ENCODE peak calls at places on chromosomes 16 and 17, in five cellular contexts. L is IMR-90, W is K562, H is H1, I is HepG2. T is an unnamed sample.

GRCh38 chr17:73640691-73641090 is 3.6 kb downstream of the SDK2 start:
- DNase-seq in L (no peak), W (no peak), H (no peak), I (no peak), T (no peak)

GRCh38 chr17:18257268-18257681 is 1.3 kb downstream of the FLII start:
- DNase-seq in L (no peak), W (no peak), H (no peak), I (peak; percentile 26), T (no peak)

GRCh38 chr16:4415538-4416199 is 727 bp downstream of the CORO7 start:
- DNase-seq in L (no peak), W (peak; percentile 71), H (peak; percentile 67), I (peak; percentile 16), T (no peak)

GRCh38 chr16:31274831-31275816 is 15.3 kb downstream of the ITGAM start:
- DNase-seq in L (no peak), W (no peak), H (no peak), I (no peak), T (no peak)

GRCh38 chr17:32356750-32357149 is 6.8 kb downstream of the ZNF207 start:
- DNase-seq in L (no peak), W (no peak), H (no peak), I (no peak), T (no peak)

GRCh38 chr16:48276102-48276501 is 28.8 kb upstream of the ABCC11 start:
- DNase-seq in L (peak; percentile 69), W (no peak), H (no peak), I (peak; percentile 18), T (no peak)

GRCh38 chr16:66731101-66731500 is 20.3 kb downstream of the DYNC1LI2 start:
- DNase-seq in L (no peak), W (no peak), H (no peak), I (no peak), T (no peak)

GRCh38 chr17:67779098-67779672 is 46.1 kb upstream of the BPTF start:
- DNase-seq in L (peak; percentile 61), W (peak; percentile 67), H (peak; percentile 84), I (peak; percentile 74), T (peak; percentile 86)

GRCh38 chr17:41635121-41636097 is 11.0 kb upstream of the KRT17 start:
- DNase-seq in L (no peak), W (no peak), H (no peak), I (no peak), T (no peak)

GRCh38 chr16:31141489-31142108 is 6.1 kb upstream of the PRSS8 start:
- DNase-seq in L (peak; percentile 84), W (no peak), H (no peak), I (no peak), T (no peak)

GRCh38 chr17:81889602-81890001 is 1.8 kb downstream of the ALYREF start:
- DNase-seq in L (no peak), W (peak; percentile 15), H (no peak), I (no peak), T (no peak)
- TF ChIP-seq MAFK in L (no peak), W (no peak), H (no peak), I (no peak), T (no peak)

GRCh38 chr16:89952049-89952448 is 3.5 kb downstream of the DEF8 start:
- DNase-seq in L (no peak), W (no peak), H (no peak), I (no peak), T (no peak)

GRCh38 chr16:89952551-89952950 is 4.0 kb downstream of the DEF8 start:
- DNase-seq in L (no peak), W (no peak), H (no peak), I (no peak), T (no peak)

GRCh38 chr16:89954462-89954861 is 5.9 kb downstream of the DEF8 start:
- DNase-seq in L (no peak), W (no peak), H (no peak), I (no peak), T (no peak)

GRCh38 chr16:89955001-89955685 is 6.6 kb downstream of the DEF8 start:
- DNase-seq in L (no peak), W (no peak), H (no peak), I (no peak), T (no peak)

DNA sequence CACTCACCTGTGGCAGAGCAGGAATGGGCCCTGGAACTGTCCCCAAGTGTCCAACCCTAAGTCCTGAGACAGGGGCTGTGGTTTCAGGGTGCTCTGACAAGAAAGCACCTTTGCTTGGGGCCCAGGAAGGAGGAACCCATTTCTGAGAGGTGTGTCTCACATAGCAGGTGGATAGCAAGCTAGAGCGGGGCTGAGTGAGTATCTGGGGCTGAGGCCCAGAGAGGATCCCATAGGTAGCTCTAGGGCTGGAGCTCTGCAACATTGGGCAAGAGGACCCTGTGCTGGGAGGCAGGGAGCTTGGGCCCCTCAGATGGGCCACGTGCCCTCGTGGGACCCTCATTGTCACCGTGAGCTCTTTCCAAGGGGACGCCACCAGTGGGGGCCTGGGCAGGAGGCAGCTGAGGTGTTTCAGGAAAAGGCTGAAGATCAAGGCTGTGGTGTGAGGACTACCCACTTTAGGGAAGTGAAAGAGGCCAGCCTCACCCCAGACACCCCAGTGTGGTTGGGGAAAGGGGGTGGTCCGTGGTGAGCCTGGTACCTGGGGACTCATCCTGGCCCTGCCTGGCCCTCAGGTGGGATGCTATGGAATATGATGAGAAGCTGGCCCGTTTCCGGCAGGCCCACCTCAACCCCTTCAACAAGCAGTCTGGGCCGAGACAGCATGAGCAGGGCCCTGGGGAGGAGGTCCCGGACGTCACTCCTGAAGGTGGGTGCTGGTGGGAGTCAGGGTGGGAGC is 5.3 kb downstream of the DEF8 start:
- DNase-seq in L (no peak), W (no peak), H (no peak), I (no peak), T (no peak)
- H3K4me1 ChIP-seq in L (peaks cover 6% of the 10 kb centered on the region), W (no peaks in the 10 kb centered on the region), H (peaks cover 1% of the 10 kb centered on the region), I (peaks cover 12% of the 10 kb centered on the region), T (peaks cover 6% of the 10 kb centered on the region)

DNA sequence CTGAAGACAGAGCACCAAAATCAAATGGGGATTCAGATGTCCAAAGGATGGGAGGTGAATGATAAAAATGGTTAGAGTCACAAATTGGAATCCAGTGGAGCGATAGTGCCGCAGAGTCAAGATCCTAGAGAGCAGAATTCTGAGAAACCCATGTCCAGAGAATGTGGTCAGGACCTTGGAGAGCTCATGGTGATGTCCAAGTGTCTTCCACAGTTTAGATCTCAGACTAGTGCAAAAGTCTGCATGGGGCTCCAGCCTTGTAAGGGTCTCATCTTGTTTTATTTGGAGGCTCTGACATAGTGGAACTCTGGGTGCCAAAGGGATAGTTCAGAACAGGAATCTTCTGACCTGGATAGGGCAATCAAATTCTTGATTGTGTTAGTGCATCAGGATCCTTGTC is 245.9 kb upstream of the HSBP1 start:
- DNase-seq in L (peak; percentile 40), W (no peak), H (no peak), I (peak; percentile 13), T (no peak)
- TF ChIP-seq MAFK in L (no peak), W (no peak), H (no peak), I (no peak), T (no peak)

GRCh38 chr17:80268427-80268826 is 7.8 kb downstream of the RNF213 start:
- DNase-seq in L (no peak), W (no peak), H (no peak), I (no peak), T (no peak)
- H3K4me1 ChIP-seq in L (peaks cover 7% of the 10 kb centered on the region), W (peaks cover 2% of the 10 kb centered on the region), H (peaks cover 12% of the 10 kb centered on the region), I (peaks cover 16% of the 10 kb centered on the region), T (peaks cover 9% of the 10 kb centered on the region)

GRCh38 chr17:79844869-79845600 is 5.8 kb upstream of the CBX4 start:
- DNase-seq in L (no peak), W (peak; percentile 84), H (peak; percentile 88), I (peak; percentile 74), T (peak; percentile 58)
- TF ChIP-seq MAFK in L (no peak), W (no peak), H (no peak), I (no peak), T (no peak)

DNA sequence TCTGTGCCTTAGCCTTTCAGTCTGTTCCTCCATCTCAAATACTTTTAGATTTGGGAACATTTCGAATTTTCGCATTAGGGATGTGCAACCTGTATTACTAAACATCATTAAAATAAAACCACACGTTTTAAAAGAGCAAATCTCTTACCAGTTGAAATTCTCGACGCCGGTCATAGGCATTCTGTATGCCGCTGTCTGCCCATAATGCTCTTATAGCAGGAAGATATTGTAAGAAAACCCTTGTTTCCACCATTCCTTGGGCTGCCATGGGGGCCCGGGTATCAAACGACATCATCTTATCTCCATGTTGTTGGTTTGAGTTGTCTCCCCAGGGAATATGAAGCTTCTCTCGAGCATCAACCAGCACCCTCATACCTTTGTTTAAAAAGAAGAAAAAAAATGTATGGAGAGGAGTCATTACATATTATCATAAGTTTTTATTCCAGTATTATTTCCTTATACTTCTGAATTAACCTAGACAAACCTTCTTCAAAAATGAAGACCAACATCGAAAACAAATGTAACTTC is 3.1 kb downstream of the GNA13 start:
- DNase-seq in L (no peak), W (no peak), H (no peak), I (no peak), T (no peak)
- H3K4me1 ChIP-seq in L (peaks cover 10% of the 10 kb centered on the region), W (peaks cover 20% of the 10 kb centered on the region), H (peaks cover 5% of the 10 kb centered on the region), I (peaks cover 51% of the 10 kb centered on the region), T (peaks cover 32% of the 10 kb centered on the region)